ENCODE peak calls at places on chromosomes 16 and 17, in four cellular contexts. F is tibial artery, D is trophoblast cell, A is upper lobe of right lung. I is an unnamed sample.

GRCh38 chr16:11393861-11394592 is 48.8 kb downstream of the RMI2 start:
- DNase-seq in F (no peak), D (no peak), A (peak), I (no peak)

GRCh38 chr16:50771366-50771765 is 29.5 kb downstream of the CYLD start:
- DNase-seq in F (no peak), D (no peak), A (no peak), I (no peak)

GRCh38 chr17:65355246-65355645 is 206.2 kb downstream of the AXIN2 start:
- DNase-seq in F (no peak), D (no peak), A (no peak), I (no peak)

GRCh38 chr17:63740464-63741181 is 976 bp downstream of the STRADA start:
- DNase-seq in F (no peak), D (peak), A (no peak), I (no peak)

GRCh38 chr16:28974007-28974436 is 556 bp upstream of the SPNS1 start:
- DNase-seq in F (no peak), D (peak), A (peak), I (peak)

GRCh38 chr16:73020409-73020884 is 27.5 kb downstream of the ZFHX3 start:
- DNase-seq in F (peak), D (peak), A (peak), I (no peak)

GRCh38 chr17:4897785-4898184 is 1.6 kb upstream of the C17orf107 start:
- DNase-seq in F (no peak), D (no peak), A (no peak), I (no peak)

GRCh38 chr16:89581861-89582563 is 6.5 kb downstream of the CPNE7 start:
- DNase-seq in F (no peak), D (no peak), A (no peak), I (no peak)

GRCh38 chr16:84982434-84982833 is 28.9 kb downstream of the ZDHHC7 start:
- DNase-seq in F (no peak), D (no peak), A (peak), I (no peak)

GRCh38 chr16:3028716-3029319 is 5.0 kb downstream of the THOC6 start:
- DNase-seq in F (no peak), D (no peak), A (no peak), I (no peak)

GRCh38 chr16:57838161-57838560 is 35.9 kb upstream of the KIFC3 start:
- DNase-seq in F (no peak), D (peak), A (no peak), I (peak)

GRCh38 chr17:58556833-58557250 is 42.4 kb upstream of the MTMR4 start:
- DNase-seq in F (no peak), D (no peak), A (no peak), I (no peak)

GRCh38 chr17:7745748-7746470 is 28.4 kb downstream of the DNAH2 start:
- DNase-seq in F (no peak), D (peak), A (peak), I (no peak)

GRCh38 chr16:15952265-15952711 is 2.9 kb downstream of the ABCC1 start:
- DNase-seq in F (no peak), D (no peak), A (peak), I (no peak)

GRCh38 chr17:62870581-62870964 is 62.5 kb upstream of the MARCHF10 start:
- DNase-seq in F (no peak), D (peak), A (no peak), I (no peak)

GRCh38 chr16:57628008-57628781 is at the start of gene ADGRG1:
- DNase-seq in F (peak), D (peak), A (no peak), I (peak)

GRCh38 chr17:43368740-43369506 is 29.9 kb upstream of the ARL4D start:
- DNase-seq in F (peak), D (peak), A (peak), I (peak)

GRCh38 chr16:84268231-84268630 is 26.4 kb upstream of the WFDC1 start:
- DNase-seq in F (no peak), D (no peak), A (no peak), I (no peak)

GRCh38 chr17:65131946-65132345 is 5.2 kb upstream of the RGS9 start:
- DNase-seq in F (no peak), D (no peak), A (no peak), I (no peak)

GRCh38 chr16:57906385-57907316 is 64.3 kb downstream of the CNGB1 start:
- DNase-seq in F (no peak), D (no peak), A (no peak), I (no peak)

GRCh38 chr16:67015317-67015731 is 13.6 kb upstream of the CBFB start:
- DNase-seq in F (peak), D (no peak), A (peak), I (no peak)

GRCh38 chr17:78108726-78109488 is 19.6 kb downstream of the TMC6 start:
- DNase-seq in F (peak), D (no peak), A (no peak), I (no peak)

GRCh38 chr17:27457405-27457730 is 1.1 kb downstream of the KSR1 start:
- DNase-seq in F (no peak), D (no peak), A (no peak), I (no peak)

GRCh38 chr16:26605872-26606271 is 460.9 kb upstream of the C16orf82 start:
- DNase-seq in F (no peak), D (no peak), A (no peak), I (no peak)

GRCh38 chr16:9124444-9124843 is 33.0 kb downstream of the HAPSTR1 start:
- DNase-seq in F (no peak), D (no peak), A (no peak), I (no peak)

GRCh38 chr16:67235816-67236547 is 9.1 kb downstream of the TMEM208 start:
- DNase-seq in F (no peak), D (no peak), A (no peak), I (no peak)

GRCh38 chr17:45101883-45102811 is 30.2 kb downstream of the PLCD3 start:
- DNase-seq in F (no peak), D (peak), A (no peak), I (no peak)
- H3K27ac ChIP-seq in F (peak), D (peak), A (no peak), I (no peak)

GRCh38 chr16:23486480-23486879 is 23.8 kb downstream of the GGA2 start:
- DNase-seq in F (no peak), D (no peak), A (no peak), I (no peak)
- H3K27ac ChIP-seq in F (no peak), D (no peak), A (no peak), I (no peak)

DNA sequence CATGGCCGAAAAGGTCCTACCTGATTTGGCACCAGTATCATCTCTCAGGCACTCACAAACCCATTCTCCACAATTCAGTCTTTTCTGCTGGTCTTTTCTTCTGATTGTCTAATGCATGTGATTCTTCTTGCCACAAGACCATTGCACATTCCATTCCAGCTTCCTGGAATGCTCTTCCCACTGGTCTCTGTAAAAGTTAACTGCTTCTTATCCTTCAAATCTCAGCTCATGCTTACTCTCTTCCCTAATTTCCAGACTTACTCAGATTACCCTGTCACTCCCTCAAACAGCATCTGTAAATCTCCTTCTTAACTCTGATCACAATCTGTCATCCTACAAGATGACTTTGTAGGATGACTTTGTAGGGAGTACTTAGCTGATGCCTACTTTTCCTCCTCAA is 320.2 kb downstream of the MAP2K6 start:
- DNase-seq in F (no peak), D (peak), A (no peak), I (no peak)
- H3K27ac ChIP-seq in F (no peak), D (no peak), A (no peak), I (no peak)

GRCh38 chr16:82633964-82634600 is 7.3 kb downstream of the CDH13 start:
- DNase-seq in F (peak), D (no peak), A (no peak), I (peak)
- H3K27ac ChIP-seq in F (peak), D (peak), A (no peak), I (peak)

DNA sequence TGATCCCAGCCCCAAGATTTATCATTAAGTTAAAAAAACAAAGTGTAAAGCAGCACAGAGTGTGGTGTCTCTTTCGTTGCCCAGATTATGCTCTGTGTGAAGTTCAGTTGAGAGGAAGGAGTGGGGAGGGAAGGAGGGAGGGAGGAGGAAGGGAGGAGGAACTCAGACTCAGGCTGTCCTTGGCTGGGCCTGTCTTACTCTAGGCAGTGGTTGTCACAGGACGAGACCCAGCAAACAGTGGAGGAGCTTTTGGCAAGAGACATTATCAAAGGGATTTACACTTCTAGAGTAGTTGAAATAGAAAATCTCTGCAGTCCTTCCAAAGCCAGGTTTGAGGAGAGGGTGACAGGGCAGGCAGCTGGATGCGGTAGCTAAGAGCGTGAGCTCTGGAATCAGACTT is 27.8 kb downstream of the KNOP1 start:
- DNase-seq in F (no peak), D (no peak), A (peak), I (no peak)
- H3K27ac ChIP-seq in F (no peak), D (no peak), A (no peak), I (peak)

DNA sequence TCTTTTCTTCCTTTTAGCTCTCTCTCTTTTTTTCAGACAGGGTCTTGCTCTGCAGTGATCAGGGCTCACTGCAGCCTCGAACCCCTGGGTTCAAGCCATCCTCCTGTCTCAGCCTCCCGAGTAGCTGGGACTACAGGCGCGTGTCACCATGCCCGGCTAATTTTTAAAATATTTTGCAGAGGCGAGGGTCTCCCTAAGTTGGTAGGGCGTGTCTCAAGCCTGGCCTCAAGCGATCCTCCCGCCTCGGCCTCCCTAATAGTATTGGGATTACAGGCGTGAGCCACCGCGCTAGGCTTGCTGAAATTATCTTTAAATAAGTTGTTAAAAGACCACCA is 797 bp upstream of the SNX11 start:
- DNase-seq in F (no peak), D (no peak), A (no peak), I (no peak)
- H3K27ac ChIP-seq in F (peak), D (no peak), A (peak), I (peak)

DNA sequence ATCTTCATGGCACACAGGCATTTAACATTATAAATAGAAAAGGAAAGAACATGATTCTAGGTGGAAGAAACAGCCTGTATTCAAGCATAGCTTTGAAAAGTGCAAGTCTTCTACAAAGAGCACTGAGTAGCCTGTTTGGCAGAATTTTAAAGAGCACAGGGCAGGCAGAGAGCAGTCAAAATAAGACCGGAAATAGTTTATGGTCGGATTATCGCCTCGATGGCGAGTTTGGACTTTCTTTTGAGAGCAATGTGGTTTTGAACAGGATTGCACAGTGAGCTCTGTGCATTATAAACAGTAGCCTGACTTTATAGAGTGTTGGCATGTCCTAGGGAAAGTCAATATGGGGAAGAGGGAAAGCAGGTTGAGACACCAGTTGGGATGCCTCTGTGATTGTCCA is 6.2 kb upstream of the TMEM100 start:
- DNase-seq in F (no peak), D (no peak), A (no peak), I (no peak)
- H3K27ac ChIP-seq in F (peak), D (no peak), A (peak), I (no peak)

GRCh38 chr17:39626671-39627169 is at the start of gene PPP1R1B:
- DNase-seq in F (no peak), D (no peak), A (no peak), I (peak)
- H3K27ac ChIP-seq in F (no peak), D (no peak), A (no peak), I (peak)

GRCh38 chr16:68739964-68740627 is 3.0 kb downstream of the CDH1 start:
- DNase-seq in F (no peak), D (no peak), A (no peak), I (no peak)
- H3K27ac ChIP-seq in F (no peak), D (no peak), A (peak), I (no peak)